ENCODE peak calls at places on chromosomes 3 and 15, in five cellular contexts. B, E, P, G and O are unnamed samples.

GRCh38 chr15:94263341-94264273 is 32.2 kb downstream of the MCTP2 start:
- DNase-seq in P (no peak), G (peak), B (no peak), E (no peak), O (no peak)

GRCh38 chr15:100090411-100090810 is 251.4 kb downstream of the ADAMTS17 start:
- DNase-seq in B (no peak), G (no peak), E (no peak), P (no peak), O (no peak)

GRCh38 chr3:182078929-182079328 is 367.2 kb downstream of the SOX2 start:
- DNase-seq in G (no peak), E (no peak), B (no peak), P (no peak), O (no peak)

GRCh38 chr3:129060276-129061076 is at the start of gene GP9:
- DNase-seq in B (no peak), E (no peak), P (no peak), G (no peak), O (no peak)

GRCh38 chr15:25239471-25240345 is 199.1 kb downstream of the UBE3A start:
- DNase-seq in G (no peak), E (no peak), P (no peak), B (no peak), O (no peak)

GRCh38 chr3:14829811-14830210 is 11.0 kb downstream of the FGD5 start:
- DNase-seq in G (no peak), P (no peak), B (no peak), E (no peak), O (no peak)

GRCh38 chr3:14803981-14804834 is 14.6 kb upstream of the FGD5 start:
- DNase-seq in P (no peak), E (no peak), B (no peak), G (no peak), O (no peak)

GRCh38 chr3:132595036-132595435 is 2.0 kb upstream of the ACKR4 start:
- DNase-seq in P (peak), G (peak), E (peak), B (no peak), O (peak)

GRCh38 chr3:114668099-114668498 is 374.3 kb downstream of the TIGIT start:
- DNase-seq in B (no peak), G (peak), E (no peak), P (no peak), O (no peak)

GRCh38 chr3:56219894-56220805 is 248.1 kb downstream of the ERC2 start:
- DNase-seq in P (no peak), G (peak), B (no peak), E (no peak), O (no peak)

GRCh38 chr3:56222866-56223265 is 245.4 kb downstream of the ERC2 start:
- DNase-seq in E (no peak), B (no peak), P (no peak), G (no peak), O (no peak)
- H3K27ac ChIP-seq in E (no peak), B (no peak), P (no peak), G (no peak), O (no peak)

GRCh38 chr15:90598679-90599078 is 69.0 kb downstream of the CRTC3 start:
- DNase-seq in E (no peak), G (no peak), B (no peak), P (no peak), O (no peak)
- H3K27ac ChIP-seq in E (no peak), G (no peak), B (no peak), P (no peak), O (no peak)

GRCh38 chr3:141255137-141255536 is 23.5 kb downstream of the PXYLP1 start:
- DNase-seq in G (no peak), B (no peak), P (no peak), E (no peak), O (no peak)
- H3K27ac ChIP-seq in G (no peak), B (no peak), P (no peak), E (no peak), O (no peak)

GRCh38 chr15:51982770-51983103 is 11.2 kb upstream of the LEO1 start:
- DNase-seq in P (no peak), B (no peak), G (no peak), E (no peak), O (no peak)
- H3K27ac ChIP-seq in P (no peak), B (no peak), G (no peak), E (peak), O (peak)

GRCh38 chr15:48355377-48355776 is 24.1 kb downstream of the DUT start:
- DNase-seq in E (no peak), P (no peak), B (peak), G (peak), O (no peak)
- H3K27ac ChIP-seq in E (no peak), P (no peak), B (peak), G (peak), O (no peak)

DNA sequence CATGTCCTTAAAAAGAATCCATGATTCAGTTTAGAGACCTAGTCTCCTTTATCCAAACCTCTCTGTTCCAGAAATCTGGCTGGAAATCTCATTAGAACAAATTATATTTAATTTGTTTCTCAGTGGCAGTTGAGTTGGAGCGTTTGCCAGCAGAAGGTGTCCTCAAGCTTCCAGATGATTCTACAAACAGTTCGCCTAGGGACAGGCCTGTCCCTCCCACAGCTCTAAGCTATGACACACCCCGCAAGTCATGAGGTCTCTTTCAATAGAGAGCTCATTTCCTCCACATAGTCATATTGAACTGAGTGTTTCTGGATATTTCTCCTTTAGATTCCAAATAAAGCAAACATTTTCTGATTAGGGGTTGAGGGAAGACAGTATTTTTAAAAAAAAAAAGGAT is 230.3 kb downstream of the ATP8B4 start:
- DNase-seq in B (no peak), E (no peak), P (no peak), G (no peak), O (no peak)
- H3K27ac ChIP-seq in B (no peak), E (no peak), P (no peak), G (no peak), O (no peak)

GRCh38 chr15:70439880-70440279 is 323.5 kb downstream of the UACA start:
- DNase-seq in E (no peak), B (no peak), G (no peak), P (no peak), O (no peak)
- H3K27ac ChIP-seq in E (no peak), B (no peak), G (no peak), P (no peak), O (no peak)

DNA sequence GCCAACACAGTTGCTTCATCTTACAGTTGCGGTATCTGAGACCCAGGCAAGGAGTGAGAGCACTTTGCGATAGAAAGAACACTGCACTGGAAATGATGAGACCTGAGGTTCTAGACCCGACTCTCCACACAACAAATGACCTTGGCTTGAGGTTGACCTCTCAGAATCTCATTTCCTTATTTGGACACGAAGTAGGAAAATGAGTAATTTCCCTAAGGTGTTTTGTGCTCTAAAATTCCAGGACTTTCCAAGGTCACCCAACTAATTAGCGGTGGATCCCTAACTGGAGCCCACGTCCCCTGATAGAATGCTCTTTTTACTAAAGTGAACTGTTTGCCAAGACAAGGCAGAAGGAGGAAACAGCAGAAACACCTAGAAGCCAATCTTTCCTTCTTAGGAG is 26.7 kb upstream of the FBN1 start:
- DNase-seq in P (no peak), E (no peak), G (no peak), B (no peak), O (no peak)
- H3K27ac ChIP-seq in P (peak), E (no peak), G (no peak), B (no peak), O (peak)